ENCODE peak calls at places on chromosomes 16 and 17, in four cellular contexts. One of them, this sample, is unnamed.

GRCh38 chr16:88329726-88330700 is 52.7 kb upstream of the ZNF469 start:
- DNase-seq in tibial nerve: no peak
- DNase-seq in A549: no peak
- DNase-seq in uterus: no peak
- DNase-seq in this sample: no peak

GRCh38 chr17:15169676-15170075 is 95.5 kb downstream of the PMP22 start:
- DNase-seq in A549: no peak
- DNase-seq in uterus: no peak
- DNase-seq in tibial nerve: no peak
- DNase-seq in this sample: no peak

GRCh38 chr17:46916211-46916610 is 6.7 kb upstream of the GOSR2 start:
- DNase-seq in tibial nerve: no peak
- DNase-seq in A549: no peak
- DNase-seq in uterus: no peak
- DNase-seq in this sample: no peak

GRCh38 chr16:53216798-53217197 is 162.0 kb downstream of the CHD9 start:
- DNase-seq in A549: no peak
- DNase-seq in uterus: no peak
- DNase-seq in tibial nerve: no peak
- DNase-seq in this sample: no peak

GRCh38 chr17:27559506-27559931 is 71.5 kb upstream of the LGALS9 start:
- DNase-seq in tibial nerve: no peak
- DNase-seq in A549: no peak
- DNase-seq in uterus: peak
- DNase-seq in this sample: peak

GRCh38 chr17:43766413-43767052 is 7.9 kb upstream of the SOST start:
- DNase-seq in tibial nerve: peak
- DNase-seq in uterus: peak
- DNase-seq in A549: peak
- DNase-seq in this sample: no peak

GRCh38 chr17:1239210-1239609 is 31.0 kb upstream of the BHLHA9 start:
- DNase-seq in uterus: no peak
- DNase-seq in tibial nerve: no peak
- DNase-seq in A549: no peak
- DNase-seq in this sample: no peak

GRCh38 chr17:81228420-81228819 is 5.7 kb upstream of the CEP131 start:
- DNase-seq in A549: no peak
- DNase-seq in tibial nerve: no peak
- DNase-seq in uterus: no peak
- DNase-seq in this sample: no peak

GRCh38 chr17:14670861-14671260 is 370.0 kb downstream of the HS3ST3B1 start:
- DNase-seq in A549: no peak
- DNase-seq in tibial nerve: no peak
- DNase-seq in uterus: no peak
- DNase-seq in this sample: no peak

GRCh38 chr16:52470601-52471000 is 76.3 kb downstream of the TOX3 start:
- DNase-seq in A549: no peak
- DNase-seq in uterus: no peak
- DNase-seq in tibial nerve: no peak
- DNase-seq in this sample: no peak

GRCh38 chr16:13767215-13767614 is 152.7 kb upstream of the ERCC4 start:
- DNase-seq in A549: no peak
- DNase-seq in tibial nerve: no peak
- DNase-seq in uterus: no peak
- DNase-seq in this sample: no peak

GRCh38 chr17:30117548-30118155 is 1.0 kb downstream of the NSRP1 start:
- DNase-seq in A549: no peak
- DNase-seq in tibial nerve: no peak
- DNase-seq in uterus: no peak
- DNase-seq in this sample: no peak

GRCh38 chr17:37752482-37752881 is 7.6 kb upstream of the HNF1B start:
- DNase-seq in A549: peak
- DNase-seq in tibial nerve: no peak
- DNase-seq in uterus: no peak
- DNase-seq in this sample: no peak

GRCh38 chr17:59533694-59534093 is 31.7 kb upstream of the DHX40 start:
- DNase-seq in tibial nerve: no peak
- DNase-seq in uterus: no peak
- DNase-seq in A549: no peak
- DNase-seq in this sample: no peak

GRCh38 chr16:73054732-73055481 is 7.0 kb upstream of the ZFHX3 start:
- DNase-seq in tibial nerve: no peak
- DNase-seq in A549: peak
- DNase-seq in uterus: no peak
- DNase-seq in this sample: no peak

GRCh38 chr16:87457724-87458423 is 35.0 kb downstream of the ZCCHC14 start:
- DNase-seq in A549: peak
- DNase-seq in uterus: no peak
- DNase-seq in tibial nerve: no peak
- DNase-seq in this sample: no peak

GRCh38 chr17:72386619-72387237 is 265.9 kb downstream of the SOX9 start:
- DNase-seq in A549: peak
- DNase-seq in uterus: no peak
- DNase-seq in tibial nerve: no peak
- DNase-seq in this sample: no peak

GRCh38 chr17:63523256-63523869 is at the start of gene KCNH6:
- DNase-seq in A549: no peak
- DNase-seq in tibial nerve: no peak
- DNase-seq in uterus: no peak
- DNase-seq in this sample: no peak
- TF ChIP-seq CTCF in A549: no peak
- TF ChIP-seq CTCF in tibial nerve: no peak
- TF ChIP-seq CTCF in uterus: no peak
- TF ChIP-seq CTCF in this sample: no peak

DNA sequence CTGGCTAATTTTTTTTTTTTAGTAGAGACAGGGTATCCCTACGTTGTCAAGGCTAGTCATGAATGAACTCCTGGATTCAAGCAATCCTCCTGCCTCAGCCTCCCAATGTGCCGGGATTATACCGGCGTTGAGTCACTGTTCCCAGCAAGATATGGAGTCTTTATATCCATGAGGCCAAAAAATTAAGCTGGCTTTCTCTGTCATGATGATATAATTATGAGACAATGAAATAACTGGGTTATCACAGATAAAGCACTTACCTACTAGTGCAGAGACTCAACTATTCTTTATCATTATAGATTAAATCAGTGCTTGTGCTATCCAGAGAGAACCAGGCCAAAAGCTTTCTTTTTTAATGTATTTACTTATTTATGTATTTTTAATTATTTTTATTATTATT is 36.2 kb downstream of the SMG6 start:
- DNase-seq in A549: no peak
- DNase-seq in uterus: no peak
- DNase-seq in tibial nerve: no peak
- DNase-seq in this sample: no peak
- H3K27ac ChIP-seq in A549: no peak
- H3K27ac ChIP-seq in uterus: no peak
- H3K27ac ChIP-seq in tibial nerve: no peak
- H3K27ac ChIP-seq in this sample: peak

GRCh38 chr16:70738083-70738977 is 52.5 kb upstream of the MTSS2 start:
- DNase-seq in tibial nerve: no peak
- DNase-seq in A549: peak
- DNase-seq in uterus: peak
- DNase-seq in this sample: no peak

GRCh38 chr16:70739389-70739788 is 53.5 kb upstream of the MTSS2 start:
- DNase-seq in uterus: no peak
- DNase-seq in tibial nerve: no peak
- DNase-seq in A549: no peak
- DNase-seq in this sample: no peak

GRCh38 chr16:70735141-70735979 is 49.5 kb upstream of the MTSS2 start:
- DNase-seq in tibial nerve: no peak
- DNase-seq in A549: no peak
- DNase-seq in uterus: peak
- DNase-seq in this sample: no peak

GRCh38 chr16:70736454-70737376 is 50.9 kb upstream of the MTSS2 start:
- DNase-seq in uterus: no peak
- DNase-seq in tibial nerve: no peak
- DNase-seq in A549: no peak
- DNase-seq in this sample: no peak

GRCh38 chr16:70737377-70738082 is 51.7 kb upstream of the MTSS2 start:
- DNase-seq in A549: no peak
- DNase-seq in tibial nerve: peak
- DNase-seq in uterus: peak
- DNase-seq in this sample: peak
- TF ChIP-seq POLR2A in A549: no peak
- TF ChIP-seq POLR2A in tibial nerve: peak
- TF ChIP-seq POLR2A in uterus: peak
- TF ChIP-seq POLR2A in this sample: no peak

GRCh38 chr16:2296662-2297505 is 29.0 kb upstream of the RNPS1 start:
- DNase-seq in tibial nerve: no peak
- DNase-seq in A549: peak
- DNase-seq in uterus: no peak
- DNase-seq in this sample: no peak
- TF ChIP-seq CTCF in tibial nerve: peak
- TF ChIP-seq CTCF in A549: peak
- TF ChIP-seq CTCF in uterus: no peak
- TF ChIP-seq CTCF in this sample: peak

GRCh38 chr16:84804326-84804725 is 15.5 kb upstream of the CRISPLD2 start:
- DNase-seq in uterus: no peak
- DNase-seq in A549: no peak
- DNase-seq in tibial nerve: no peak
- DNase-seq in this sample: peak

GRCh38 chr16:84806890-84807258 is 12.9 kb upstream of the CRISPLD2 start:
- DNase-seq in tibial nerve: peak
- DNase-seq in A549: no peak
- DNase-seq in uterus: no peak
- DNase-seq in this sample: no peak

GRCh38 chr16:84807776-84808175 is 12.0 kb upstream of the CRISPLD2 start:
- DNase-seq in uterus: no peak
- DNase-seq in tibial nerve: no peak
- DNase-seq in A549: no peak
- DNase-seq in this sample: no peak

GRCh38 chr16:84808812-84809211 is 11.0 kb upstream of the CRISPLD2 start:
- DNase-seq in A549: no peak
- DNase-seq in tibial nerve: peak
- DNase-seq in uterus: no peak
- DNase-seq in this sample: no peak

DNA sequence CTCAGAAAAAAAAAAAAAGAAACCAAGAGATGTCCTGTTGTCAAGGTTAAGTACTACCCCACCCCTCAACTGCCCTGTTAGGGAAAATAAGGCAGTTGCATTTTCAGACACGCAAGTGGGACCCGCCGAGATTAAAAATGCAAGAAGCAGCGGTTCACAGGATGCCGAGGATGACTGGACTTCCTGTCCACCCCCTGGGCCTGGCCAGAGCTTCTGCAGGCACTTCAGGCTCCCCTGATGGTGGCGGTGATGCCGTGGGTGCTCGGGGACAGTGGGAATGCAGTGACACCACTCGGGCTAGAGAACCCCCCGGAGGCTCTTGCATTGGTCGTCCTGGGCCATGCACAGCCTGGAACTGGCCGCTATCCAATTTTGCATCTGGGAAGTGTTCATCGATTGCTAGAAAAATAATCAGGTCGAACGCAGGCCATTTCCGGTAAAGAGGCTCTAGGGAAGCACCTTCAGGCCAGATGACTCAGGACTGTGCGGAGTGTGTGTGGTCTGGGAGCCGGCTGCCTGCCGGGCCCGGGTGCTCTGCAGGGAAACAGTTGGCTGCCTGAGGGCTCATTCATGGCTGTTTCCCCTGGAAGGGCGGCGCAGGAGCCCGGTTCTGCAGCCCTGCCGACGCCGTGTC is 13.4 kb upstream of the CRISPLD2 start:
- DNase-seq in tibial nerve: no peak
- DNase-seq in uterus: no peak
- DNase-seq in A549: peak
- DNase-seq in this sample: peak
- H3K27ac ChIP-seq in tibial nerve: no peak
- H3K27ac ChIP-seq in uterus: no peak
- H3K27ac ChIP-seq in A549: peak
- H3K27ac ChIP-seq in this sample: peak

GRCh38 chr17:48929812-48930165 is 14.9 kb downstream of the SNF8 start:
- DNase-seq in tibial nerve: no peak
- DNase-seq in uterus: no peak
- DNase-seq in A549: no peak
- DNase-seq in this sample: no peak
- TF ChIP-seq POLR2A in tibial nerve: no peak
- TF ChIP-seq POLR2A in uterus: no peak
- TF ChIP-seq POLR2A in A549: no peak
- TF ChIP-seq POLR2A in this sample: no peak

GRCh38 chr16:6297666-6298435 is 1034.8 kb upstream of the RBFOX1 start:
- DNase-seq in tibial nerve: no peak
- DNase-seq in A549: no peak
- DNase-seq in uterus: no peak
- DNase-seq in this sample: no peak
- TF ChIP-seq CTCF in tibial nerve: no peak
- TF ChIP-seq CTCF in A549: no peak
- TF ChIP-seq CTCF in uterus: no peak
- TF ChIP-seq CTCF in this sample: no peak

DNA sequence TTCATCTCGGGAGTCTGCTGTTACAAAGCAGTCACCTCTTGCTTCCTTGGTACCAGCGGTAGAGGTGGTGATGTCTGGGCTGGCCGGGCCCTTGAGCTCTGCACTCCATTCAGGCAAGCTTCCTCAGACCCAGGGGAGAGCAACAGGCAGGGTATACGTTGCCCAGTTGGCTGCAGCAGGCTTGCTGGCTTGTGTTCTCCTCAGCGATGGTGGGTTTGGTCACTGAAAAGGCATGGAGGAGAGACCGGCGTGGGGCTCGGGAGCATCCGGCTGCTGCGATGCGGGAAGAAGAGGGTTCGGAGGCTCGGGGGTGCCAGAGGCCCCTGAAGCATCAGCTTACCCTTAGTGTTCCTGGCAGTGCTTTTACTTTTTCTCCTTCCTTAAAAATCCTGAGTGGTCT is 25.8 kb downstream of the SAP30BP start:
- DNase-seq in A549: no peak
- DNase-seq in uterus: no peak
- DNase-seq in tibial nerve: no peak
- DNase-seq in this sample: peak
- H3K27ac ChIP-seq in A549: peak
- H3K27ac ChIP-seq in uterus: peak
- H3K27ac ChIP-seq in tibial nerve: peak
- H3K27ac ChIP-seq in this sample: no peak

This sample was measured in spleen.